ENCODE peak calls at places on chromosome 18, in six cellular contexts. E is esophagus muscularis mucosa, I is A549, M is sigmoid colon, B is HCT116, J is heart left ventricle. A is an unnamed sample. For H3K4me1, the result is how much of the 10 kb centered on the place peaks cover.

GRCh38 chr18:66582151-66582550 is 21.7 kb downstream of the CDH19 start:
- DNase-seq in E (no peak), I (no peak), M (no peak), B (no peak), J (no peak), A (no peak)

GRCh38 chr18:59837586-59837985 is 62.2 kb upstream of the PMAIP1 start:
- DNase-seq in E (no peak), I (peak), M (no peak), B (peak), J (no peak), A (peak)

GRCh38 chr18:63467699-63468098 is 9.1 kb upstream of the SERPINB5 start:
- DNase-seq in E (no peak), I (no peak), M (no peak), B (no peak), J (no peak), A (no peak)

GRCh38 chr18:46393230-46393629 is 263.8 kb downstream of the LOXHD1 start:
- DNase-seq in E (no peak), I (no peak), M (no peak), B (no peak), J (no peak), A (no peak)

GRCh38 chr18:12803069-12803936 is 80.7 kb downstream of the PTPN2 start:
- DNase-seq in E (no peak), I (no peak), M (no peak), B (no peak), J (no peak), A (no peak)

GRCh38 chr18:44627245-44627644 is 53.4 kb upstream of the SETBP1 start:
- DNase-seq in E (no peak), I (peak), M (no peak), B (no peak), J (no peak), A (no peak)

GRCh38 chr18:77105021-77105420 is 27.6 kb downstream of the MBP start:
- DNase-seq in E (no peak), I (no peak), M (no peak), B (no peak), J (no peak), A (no peak)

GRCh38 chr18:27717816-27718215 is 459.1 kb downstream of the CDH2 start:
- DNase-seq in E (no peak), I (no peak), M (no peak), B (no peak), J (no peak), A (no peak)

GRCh38 chr18:78716022-78716421 is 263.6 kb upstream of the SALL3 start:
- DNase-seq in E (no peak), I (no peak), M (peak), B (no peak), J (no peak), A (no peak)

GRCh38 chr18:10457798-10458197 is 3.4 kb downstream of the APCDD1 start:
- DNase-seq in E (no peak), I (no peak), M (no peak), B (no peak), J (no peak), A (no peak)

GRCh38 chr18:73365018-73365417 is 497.2 kb upstream of the NETO1 start:
- DNase-seq in E (no peak), I (no peak), M (no peak), B (no peak), J (no peak), A (no peak)
- H3K4me3 ChIP-seq in E (no peak), I (no peak), M (no peak), B (no peak), J (no peak), A (no peak)

GRCh38 chr18:9011431-9011830 is 91.1 kb upstream of the NDUFV2 start:
- DNase-seq in E (no peak), I (no peak), M (no peak), B (no peak), J (no peak), A (no peak)

GRCh38 chr18:9009703-9010488 is 92.6 kb upstream of the NDUFV2 start:
- DNase-seq in E (no peak), I (no peak), M (no peak), B (no peak), J (no peak), A (no peak)

GRCh38 chr18:9008203-9008708 is 94.2 kb upstream of the NDUFV2 start:
- DNase-seq in E (no peak), I (no peak), M (no peak), B (no peak), J (no peak), A (no peak)

GRCh38 chr18:9013926-9014373 is 88.5 kb upstream of the NDUFV2 start:
- DNase-seq in E (no peak), I (no peak), M (no peak), B (no peak), J (no peak), A (no peak)

GRCh38 chr18:9008709-9009635 is 93.5 kb upstream of the NDUFV2 start:
- DNase-seq in E (no peak), I (no peak), M (no peak), B (no peak), J (no peak), A (no peak)
- TF ChIP-seq POLR2A in E (no peak), I (no peak), M (no peak), B (no peak), J (no peak), A (no peak)

DNA sequence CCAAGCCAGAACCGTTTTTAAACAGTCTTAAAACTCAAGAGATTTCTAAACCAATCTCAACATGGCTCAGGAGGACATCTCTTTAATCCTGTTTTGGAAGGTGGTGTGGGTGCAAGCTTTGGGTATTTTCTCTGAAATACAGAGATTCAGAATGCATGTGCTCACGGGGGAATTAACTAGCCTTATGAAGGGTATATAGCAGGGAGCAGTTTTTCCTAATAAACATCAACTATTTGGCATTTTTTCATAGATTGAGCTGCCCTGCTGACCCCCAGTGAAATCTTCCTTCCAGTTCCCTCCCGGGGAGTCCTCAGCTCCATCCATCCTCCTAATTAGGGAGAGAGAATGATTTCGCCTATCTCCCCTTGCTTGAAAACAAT is 122.6 kb downstream of the SMAD7 start:
- DNase-seq in E (no peak), I (no peak), M (no peak), B (no peak), J (no peak), A (no peak)
- H3K4me1 ChIP-seq in E (half or more), I (under half), M (under half), B (under half), J (half or more), A (under half)

GRCh38 chr18:55893948-55894347 is 306.0 kb upstream of the TCF4 start:
- DNase-seq in E (no peak), I (no peak), M (no peak), B (no peak), J (no peak), A (no peak)
- H3K4me3 ChIP-seq in E (no peak), I (no peak), M (no peak), B (no peak), J (no peak), A (no peak)

DNA sequence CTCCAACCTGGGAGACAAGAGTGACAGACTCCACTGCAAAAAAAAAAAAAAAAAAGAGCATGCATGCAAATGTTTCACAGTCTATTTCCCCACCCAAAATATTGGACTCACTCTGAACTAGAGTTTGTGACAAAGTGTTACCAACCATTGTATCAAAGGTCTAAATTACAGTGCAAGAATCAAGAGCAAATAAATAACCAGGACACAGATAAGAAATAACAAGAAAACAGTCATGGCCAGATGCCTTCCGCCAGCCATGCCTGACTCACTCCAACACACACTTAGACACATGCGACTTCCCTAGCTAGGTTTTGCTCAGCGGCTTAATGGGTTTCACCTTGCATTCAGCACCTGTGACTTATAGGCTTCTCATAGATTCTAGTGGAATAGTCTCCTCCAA is 62.8 kb downstream of the CYB5A start:
- DNase-seq in E (no peak), I (no peak), M (no peak), B (no peak), J (no peak), A (no peak)
- TF ChIP-seq POLR2A in E (no peak), I (no peak), M (no peak), B (no peak), J (no peak), A (no peak)

DNA sequence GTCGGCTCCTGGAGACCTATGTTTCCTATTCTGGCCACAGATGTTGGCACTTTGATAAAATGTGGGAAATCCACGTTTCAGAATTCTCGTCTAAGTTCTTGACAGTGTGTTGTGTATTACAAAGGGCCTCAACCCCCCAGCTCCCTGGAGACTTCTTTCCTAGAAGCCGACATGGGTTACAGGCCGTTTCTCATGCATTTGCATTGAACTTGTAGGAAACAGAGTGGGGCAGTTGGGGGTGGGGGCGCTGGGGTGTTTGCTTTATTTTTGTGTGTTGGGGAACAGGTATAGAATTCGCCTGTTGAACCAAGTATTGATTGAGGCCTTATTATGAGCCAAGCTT is 104.0 kb downstream of the CABLES1 start:
- DNase-seq in E (no peak), I (no peak), M (no peak), B (no peak), J (no peak), A (no peak)
- H3K4me1 ChIP-seq in E (under half), I (under half), M (under half), B (under half), J (under half), A (under half)

GRCh38 chr18:31970617-31971016 is 27.7 kb upstream of the TRAPPC8 start:
- DNase-seq in E (no peak), I (no peak), M (no peak), B (no peak), J (no peak), A (no peak)
- H3K4me3 ChIP-seq in E (no peak), I (no peak), M (no peak), B (no peak), J (no peak), A (no peak)

GRCh38 chr18:48715651-48716354 is 177.0 kb downstream of the CTIF start:
- DNase-seq in E (no peak), I (no peak), M (no peak), B (no peak), J (peak), A (no peak)
- TF ChIP-seq POLR2A in E (no peak), I (no peak), M (no peak), B (no peak), J (no peak), A (no peak)

A was measured in esophagus squamous epithelium.